ENCODE peak calls at places on chromosomes 7 and 10, in seven cellular contexts. One of them, this sample, is unnamed.

GRCh38 chr10:84375881-84376280 is 47.5 kb downstream of the CCSER2 start:
- DNase-seq in posterior cingulate gyrus: no peak
- DNase-seq in activated CD4-positive, alpha-beta memory T cell treated with anti-CD3 and anti-CD28 coated beads for 36 hours: no peak
- DNase-seq in AG09309: no peak
- DNase-seq in germinal center: no peak
- DNase-seq in NCI-H1417: no peak
- DNase-seq in M059J: no peak
- DNase-seq in this sample: no peak

GRCh38 chr7:159191236-159191635 is 46.6 kb upstream of the VIPR2 start:
- DNase-seq in germinal center: no peak
- DNase-seq in activated CD4-positive, alpha-beta memory T cell treated with anti-CD3 and anti-CD28 coated beads for 36 hours: no peak
- DNase-seq in posterior cingulate gyrus: no peak
- DNase-seq in AG09309: no peak
- DNase-seq in NCI-H1417: no peak
- DNase-seq in M059J: no peak
- DNase-seq in this sample: no peak

GRCh38 chr10:132030898-132031463 is 34.8 kb upstream of the JAKMIP3 start:
- DNase-seq in AG09309: no peak
- DNase-seq in activated CD4-positive, alpha-beta memory T cell treated with anti-CD3 and anti-CD28 coated beads for 36 hours: no peak
- DNase-seq in posterior cingulate gyrus: no peak
- DNase-seq in germinal center: no peak
- DNase-seq in NCI-H1417: peak
- DNase-seq in M059J: no peak
- DNase-seq in this sample: no peak

GRCh38 chr10:128156999-128157755 is 31.0 kb upstream of the MKI67 start:
- DNase-seq in posterior cingulate gyrus: no peak
- DNase-seq in M059J: no peak
- DNase-seq in germinal center: no peak
- DNase-seq in NCI-H1417: no peak
- DNase-seq in AG09309: no peak
- DNase-seq in activated CD4-positive, alpha-beta memory T cell treated with anti-CD3 and anti-CD28 coated beads for 36 hours: no peak
- DNase-seq in this sample: no peak

GRCh38 chr10:132540456-132540855 is 2.9 kb downstream of the INPP5A start:
- DNase-seq in M059J: no peak
- DNase-seq in germinal center: no peak
- DNase-seq in NCI-H1417: no peak
- DNase-seq in posterior cingulate gyrus: peak
- DNase-seq in AG09309: no peak
- DNase-seq in activated CD4-positive, alpha-beta memory T cell treated with anti-CD3 and anti-CD28 coated beads for 36 hours: no peak
- DNase-seq in this sample: no peak

GRCh38 chr7:114916261-114916892 is 5.5 kb upstream of the MDFIC start:
- DNase-seq in AG09309: no peak
- DNase-seq in activated CD4-positive, alpha-beta memory T cell treated with anti-CD3 and anti-CD28 coated beads for 36 hours: peak
- DNase-seq in M059J: no peak
- DNase-seq in germinal center: no peak
- DNase-seq in NCI-H1417: no peak
- DNase-seq in posterior cingulate gyrus: no peak
- DNase-seq in this sample: no peak

GRCh38 chr10:36670616-36671402 is 454.6 kb upstream of the ANKRD30A start:
- DNase-seq in germinal center: no peak
- DNase-seq in M059J: peak
- DNase-seq in activated CD4-positive, alpha-beta memory T cell treated with anti-CD3 and anti-CD28 coated beads for 36 hours: no peak
- DNase-seq in posterior cingulate gyrus: no peak
- DNase-seq in NCI-H1417: no peak
- DNase-seq in AG09309: peak
- DNase-seq in this sample: no peak

GRCh38 chr10:49310460-49310859 is 11.5 kb downstream of the C10orf71 start:
- DNase-seq in germinal center: no peak
- DNase-seq in AG09309: no peak
- DNase-seq in activated CD4-positive, alpha-beta memory T cell treated with anti-CD3 and anti-CD28 coated beads for 36 hours: peak
- DNase-seq in posterior cingulate gyrus: no peak
- DNase-seq in M059J: no peak
- DNase-seq in NCI-H1417: no peak
- DNase-seq in this sample: no peak

GRCh38 chr7:130024390-130024789 is 26.8 kb downstream of the ZC3HC1 start:
- DNase-seq in M059J: no peak
- DNase-seq in AG09309: no peak
- DNase-seq in NCI-H1417: no peak
- DNase-seq in activated CD4-positive, alpha-beta memory T cell treated with anti-CD3 and anti-CD28 coated beads for 36 hours: no peak
- DNase-seq in germinal center: no peak
- DNase-seq in posterior cingulate gyrus: no peak
- DNase-seq in this sample: no peak

GRCh38 chr7:100208911-100209408 is 10.8 kb upstream of the PVRIG start:
- DNase-seq in M059J: no peak
- DNase-seq in AG09309: no peak
- DNase-seq in activated CD4-positive, alpha-beta memory T cell treated with anti-CD3 and anti-CD28 coated beads for 36 hours: peak
- DNase-seq in germinal center: no peak
- DNase-seq in NCI-H1417: no peak
- DNase-seq in posterior cingulate gyrus: no peak
- DNase-seq in this sample: no peak

GRCh38 chr7:147997636-147998035 is 592.9 kb upstream of the C7orf33 start:
- DNase-seq in AG09309: no peak
- DNase-seq in activated CD4-positive, alpha-beta memory T cell treated with anti-CD3 and anti-CD28 coated beads for 36 hours: no peak
- DNase-seq in M059J: no peak
- DNase-seq in germinal center: no peak
- DNase-seq in posterior cingulate gyrus: no peak
- DNase-seq in NCI-H1417: no peak
- DNase-seq in this sample: no peak

GRCh38 chr7:111090834-111091233 is at the start of gene LRRN3:
- DNase-seq in posterior cingulate gyrus: peak
- DNase-seq in NCI-H1417: peak
- DNase-seq in activated CD4-positive, alpha-beta memory T cell treated with anti-CD3 and anti-CD28 coated beads for 36 hours: peak
- DNase-seq in M059J: peak
- DNase-seq in germinal center: no peak
- DNase-seq in AG09309: no peak
- DNase-seq in this sample: peak

GRCh38 chr10:21330628-21331020 is 194.9 kb downstream of the SKIDA1 start:
- DNase-seq in NCI-H1417: no peak
- DNase-seq in AG09309: no peak
- DNase-seq in germinal center: no peak
- DNase-seq in activated CD4-positive, alpha-beta memory T cell treated with anti-CD3 and anti-CD28 coated beads for 36 hours: no peak
- DNase-seq in posterior cingulate gyrus: no peak
- DNase-seq in M059J: no peak
- DNase-seq in this sample: no peak